ENCODE peak calls at places on chromosomes 6 and 20, in five cellular contexts. V is IMR-90, E is H1, U is neuronal stem cell, C is H9. T is an unnamed sample.

GRCh38 chr20:1061484-1062221 is 56.7 kb upstream of the PSMF1 start:
- DNase-seq in V (no peak), E (no peak), U (no peak), C (no peak), T (no peak)

GRCh38 chr6:169918954-169919549 is 167.6 kb downstream of the ERMARD start:
- DNase-seq in V (no peak), E (no peak), U (no peak), C (no peak), T (no peak)

GRCh38 chr20:41135187-41135887 is 2.0 kb upstream of the PLCG1 start:
- DNase-seq in V (peak; percentile 14), E (peak; percentile 77), U (peak; percentile 30), C (peak; percentile 81), T (peak; percentile 45)

GRCh38 chr6:142952614-142953013 is 7.6 kb upstream of the HIVEP2 start:
- DNase-seq in V (no peak), E (no peak), U (no peak), C (no peak), T (no peak)

GRCh38 chr6:170442596-170442995 is 110.5 kb downstream of the PSMB1 start:
- DNase-seq in V (no peak), E (no peak), U (no peak), C (no peak), T (no peak)

GRCh38 chr20:23157741-23158140 is 71.6 kb upstream of the CD93 start:
- DNase-seq in V (no peak), E (peak; percentile 23), U (no peak), C (peak; percentile 14), T (peak; percentile 62)

GRCh38 chr20:8874437-8874836 is 194.4 kb upstream of the PLCB4 start:
- DNase-seq in V (no peak), E (no peak), U (no peak), C (no peak), T (no peak)

GRCh38 chr6:33430991-33431879 is 11.4 kb downstream of the SYNGAP1 start:
- DNase-seq in V (peak; percentile 65), E (peak; percentile 93), U (peak; percentile 83), C (peak; percentile 95), T (peak; percentile 81)

GRCh38 chr6:140985679-140986275 is 1146.9 kb upstream of the GJE1 start:
- DNase-seq in V (peak; percentile 73), E (no peak), U (no peak), C (no peak), T (peak; percentile 52)

GRCh38 chr20:62363920-62364851 is 2.9 kb downstream of the LAMA5 start:
- DNase-seq in V (no peak), E (peak; percentile 59), U (no peak), C (peak; percentile 60), T (peak; percentile 87)

GRCh38 chr6:168908166-168908565 is 345.5 kb downstream of the THBS2 start:
- DNase-seq in V (peak; percentile 72), E (no peak), U (no peak), C (no peak), T (no peak)

DNA sequence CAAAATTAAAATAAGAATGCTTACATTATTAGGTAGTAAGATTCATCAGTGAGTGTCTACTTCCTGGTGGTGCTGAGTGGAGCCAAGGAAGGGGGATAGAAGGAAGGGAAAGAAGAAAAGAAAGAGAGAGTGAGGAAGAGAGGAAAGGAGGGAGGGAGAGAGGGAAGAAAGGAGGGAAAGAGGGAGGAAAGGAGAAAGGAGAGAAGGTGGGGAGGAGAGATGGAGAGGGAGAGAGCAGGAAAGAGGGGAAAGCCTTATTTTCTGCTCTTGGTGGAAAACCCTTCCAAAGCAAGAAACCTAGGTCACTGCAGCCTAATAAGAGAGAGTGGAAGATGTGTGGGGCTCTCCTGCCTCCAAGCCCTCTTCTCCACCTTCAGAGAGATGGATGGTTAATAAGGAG is 90.2 kb upstream of the EEF1E1 start:
- DNase-seq in V (no peak), E (no peak), U (no peak), C (no peak), T (no peak)
- H3K14ac ChIP-seq in V (no peak overlapping the region), E (no peak overlapping the region), U (no peak overlapping the region), C (no peak overlapping the region), T (no peak overlapping the region)

GRCh38 chr6:34490390-34491090 is 24.7 kb downstream of the PACSIN1 start:
- DNase-seq in V (no peak), E (no peak), U (no peak), C (peak; percentile 58), T (peak; percentile 5)

GRCh38 chr6:34489229-34489805 is 23.4 kb downstream of the PACSIN1 start:
- DNase-seq in V (no peak), E (no peak), U (no peak), C (no peak), T (no peak)

GRCh38 chr6:34487536-34487935 is 21.7 kb downstream of the PACSIN1 start:
- DNase-seq in V (no peak), E (no peak), U (no peak), C (no peak), T (no peak)

GRCh38 chr6:34493344-34493743 is 27.5 kb downstream of the PACSIN1 start:
- DNase-seq in V (no peak), E (no peak), U (no peak), C (no peak), T (no peak)

GRCh38 chr6:34491091-34491430 is 25.2 kb downstream of the PACSIN1 start:
- DNase-seq in V (peak; percentile 23), E (no peak), U (no peak), C (no peak), T (peak; percentile 72)
- H4K8ac ChIP-seq in V (no peak overlapping the region), E (no peak overlapping the region), U (no peak overlapping the region), C (no peak overlapping the region), T (no peak overlapping the region)

DNA sequence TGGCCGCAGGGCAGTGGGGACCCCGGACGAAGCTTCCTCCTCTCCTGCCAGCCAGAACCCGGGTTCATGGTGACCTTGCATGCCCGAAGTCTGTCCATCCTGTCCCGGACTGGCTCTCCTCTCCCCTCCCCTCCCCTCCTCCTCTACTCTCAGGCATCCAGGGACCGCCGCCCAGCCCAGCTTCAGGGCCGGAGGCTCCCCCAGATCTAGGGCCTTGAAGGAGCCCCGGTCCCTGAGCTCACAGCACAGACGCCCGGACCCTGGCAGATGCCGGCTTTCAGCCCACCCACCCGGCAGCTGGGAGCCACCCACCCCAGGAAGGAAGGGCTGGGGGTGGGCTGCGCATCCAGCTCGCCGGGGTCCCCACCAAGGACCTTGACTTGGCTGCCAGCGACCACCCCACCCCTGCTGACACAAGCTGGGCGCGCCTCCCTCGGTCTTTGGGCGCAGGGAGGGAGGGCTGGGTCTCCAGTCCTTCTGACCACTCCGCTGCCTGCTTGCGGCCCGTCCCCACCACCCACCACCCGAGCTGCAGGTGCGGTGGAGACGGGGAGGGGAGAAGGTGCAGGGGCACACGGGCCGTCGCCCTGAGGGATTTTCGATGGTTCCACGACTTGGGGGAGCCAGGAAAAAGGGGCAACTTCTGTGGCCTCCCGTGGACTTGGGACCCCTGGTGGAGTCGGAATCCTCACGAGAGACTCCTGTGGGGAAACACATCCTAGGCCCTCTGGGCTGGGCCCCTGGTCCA is 5.8 kb upstream of the ABHD16B start:
- DNase-seq in V (no peak), E (peak; percentile 63), U (no peak), C (no peak), T (no peak)
- H3K14ac ChIP-seq in V (no peak overlapping the region), E (no peak overlapping the region), U (peak overlapping the region; percentile 71), C (no peak overlapping the region), T (peak overlapping the region; percentile 92)

DNA sequence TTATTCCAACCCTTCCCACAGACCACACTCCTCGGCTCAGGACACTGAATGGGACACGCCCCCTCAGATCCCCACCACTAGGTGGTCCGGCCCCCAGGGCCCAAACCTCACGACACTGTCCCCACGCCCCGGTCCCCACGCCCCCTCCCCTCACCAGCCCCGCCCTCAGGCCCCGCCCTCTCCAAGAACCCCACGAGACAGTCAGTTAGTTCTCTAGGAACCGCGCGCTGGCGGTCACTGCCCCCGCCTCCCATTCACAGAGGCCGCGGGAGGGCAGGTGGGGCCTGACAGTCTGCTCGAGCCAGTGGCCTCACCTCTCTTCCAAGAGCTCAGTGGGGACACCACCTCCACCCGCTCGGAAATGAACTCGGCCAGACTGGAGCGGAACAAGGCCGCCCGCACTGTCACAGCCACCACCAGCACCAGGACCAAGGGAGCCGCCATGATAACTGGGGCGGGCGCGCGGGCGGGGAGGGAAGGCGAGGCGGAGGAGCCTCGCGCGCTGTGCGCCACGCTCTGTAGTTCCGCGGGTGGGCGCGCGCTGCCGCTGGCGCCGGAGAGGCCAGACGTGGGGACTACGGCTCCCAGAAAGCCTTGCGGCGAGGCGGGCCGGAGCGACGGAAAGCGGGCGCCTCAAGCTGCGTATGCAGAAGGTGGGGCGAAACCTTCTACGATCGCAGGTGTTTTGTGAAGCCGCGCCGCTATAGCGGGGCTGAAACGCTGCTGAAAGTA is at the start of gene PIGU:
- DNase-seq in V (peak; percentile 92), E (peak; percentile 91), U (peak; percentile 89), C (peak; percentile 93), T (peak; percentile 95)
- H4K8ac ChIP-seq in V (peak within 1 kb of the TSS; percentile 97), E (peak within 1 kb of the TSS; percentile 90), U (peak within 1 kb of the TSS; percentile 65), C (no peak within 1 kb of the TSS), T (peak within 1 kb of the TSS; percentile 97)

DNA sequence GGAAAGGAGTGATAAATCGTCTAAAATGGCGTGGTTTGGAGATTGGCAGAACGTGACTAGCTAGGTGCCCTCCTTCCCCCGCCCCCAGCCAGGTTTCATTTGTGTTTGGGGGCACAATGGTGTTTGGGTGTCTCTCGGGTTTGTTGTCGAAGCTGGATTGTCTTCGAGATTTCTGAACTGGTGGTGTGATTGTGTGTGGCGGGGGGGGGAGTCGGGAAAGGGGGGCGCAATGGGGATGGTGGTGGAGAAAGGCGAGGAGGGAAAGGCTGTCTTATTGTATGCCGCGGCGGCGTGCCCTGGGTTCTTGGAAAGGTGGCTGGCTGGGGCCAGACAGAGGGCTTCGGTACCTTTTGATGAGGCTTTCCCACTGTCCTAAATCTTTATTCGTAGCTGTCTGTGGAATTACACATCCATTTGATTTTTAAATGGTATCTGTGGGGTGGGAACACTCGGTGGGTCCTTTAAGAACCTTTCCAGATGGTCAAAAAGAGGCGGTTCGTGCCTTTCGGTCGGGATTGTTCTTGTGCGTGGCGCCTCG is 991 bp downstream of the MARCKS start:
- DNase-seq in V (peak; percentile 29), E (peak; percentile 60), U (peak; percentile 51), C (peak; percentile 52), T (peak; percentile 60)
- H3K14ac ChIP-seq in V (peak overlapping the region; percentile 98), E (no peak overlapping the region), U (no peak overlapping the region), C (peak overlapping the region; percentile 100), T (no peak overlapping the region)

DNA sequence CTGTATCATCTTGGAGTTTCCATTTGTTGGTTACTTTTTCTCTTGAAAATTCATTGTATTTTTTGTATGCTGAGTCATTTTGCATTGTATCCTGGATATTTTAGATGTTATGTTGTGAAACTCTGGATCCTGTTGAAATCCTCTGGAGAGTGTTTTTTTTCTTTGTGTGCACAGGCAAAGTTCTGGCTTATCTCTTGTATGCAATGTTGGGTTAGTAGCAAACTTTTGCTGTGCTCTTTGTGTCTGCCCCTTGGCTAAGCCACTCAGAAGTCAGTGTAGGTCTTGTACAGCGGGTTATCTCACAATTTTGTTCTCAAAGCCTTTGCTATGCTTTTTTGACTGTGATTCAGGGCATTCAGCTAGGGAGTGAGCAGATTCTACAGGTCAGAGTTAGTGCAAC is 29.1 kb upstream of the LMBRD1 start:
- DNase-seq in V (peak; percentile 33), E (no peak), U (no peak), C (no peak), T (peak; percentile 72)
- H4K8ac ChIP-seq in V (no peak overlapping the region), E (no peak overlapping the region), U (no peak overlapping the region), C (no peak overlapping the region), T (peak overlapping the region; percentile 64)

GRCh38 chr6:167678102-167679101 is 148.3 kb upstream of the AFDN start:
- DNase-seq in V (no peak), E (peak; percentile 84), U (peak; percentile 71), C (peak; percentile 76), T (peak; percentile 73)
- H3K14ac ChIP-seq in V (no peak overlapping the region), E (no peak overlapping the region), U (peak overlapping the region; percentile 48), C (peak overlapping the region; percentile 2), T (peak overlapping the region; percentile 78)

T was measured in mesenchymal stem cell.